ENCODE peak calls at places on chromosomes 6 and 20, in six cellular contexts. F, I, U, L, T and Q are unnamed samples.

GRCh38 chr6:15530411-15530810 is 132.4 kb downstream of the DTNBP1 start:
- DNase-seq in F (no peak), I (no peak), U (no peak), L (no peak), T (no peak), Q (no peak)

GRCh38 chr6:124738496-124738895 is 223.7 kb upstream of the RNF217 start:
- DNase-seq in F (no peak), I (no peak), U (no peak), L (no peak), T (no peak), Q (no peak)

GRCh38 chr20:54284928-54285704 is 77.2 kb downstream of the PFDN4 start:
- DNase-seq in F (no peak), I (no peak), U (peak; percentile 68), L (no peak), T (no peak), Q (no peak)

GRCh38 chr6:46734867-46735719 is at the start of gene PLA2G7:
- DNase-seq in F (no peak), I (peak; percentile 51), U (peak; percentile 6), L (peak; percentile 3), T (no peak), Q (no peak)

GRCh38 chr20:24631173-24631505 is 161.7 kb downstream of the SYNDIG1 start:
- DNase-seq in F (no peak), I (no peak), U (no peak), L (no peak), T (no peak), Q (no peak)

GRCh38 chr6:154298297-154298696 is 58.3 kb downstream of the IPCEF1 start:
- DNase-seq in F (no peak), I (peak; percentile 56), U (no peak), L (no peak), T (no peak), Q (no peak)

GRCh38 chr6:119575721-119576120 is 226.2 kb upstream of the MAN1A1 start:
- DNase-seq in F (no peak), I (peak; percentile 85), U (no peak), L (no peak), T (no peak), Q (no peak)

GRCh38 chr20:50467618-50468373 is 42.4 kb upstream of the PTPN1 start:
- DNase-seq in F (no peak), I (peak; percentile 65), U (peak; percentile 61), L (peak; percentile 42), T (no peak), Q (no peak)

GRCh38 chr6:141443032-141443431 is 689.7 kb upstream of the GJE1 start:
- DNase-seq in F (no peak), I (no peak), U (no peak), L (no peak), T (no peak), Q (no peak)

GRCh38 chr20:52290602-52291001 is 99.0 kb upstream of the ZFP64 start:
- DNase-seq in F (no peak), I (no peak), U (no peak), L (no peak), T (no peak), Q (no peak)

GRCh38 chr20:24382775-24383174 is 86.7 kb upstream of the SYNDIG1 start:
- DNase-seq in F (no peak), I (no peak), U (no peak), L (no peak), T (no peak), Q (no peak)

GRCh38 chr6:85676086-85676729 is 33.5 kb upstream of the SYNCRIP start:
- DNase-seq in F (no peak), I (peak; percentile 40), U (no peak), L (no peak), T (no peak), Q (no peak)

GRCh38 chr6:151796842-151797530 is 10.5 kb upstream of the ESR1 start:
- DNase-seq in F (no peak), I (no peak), U (no peak), L (no peak), T (no peak), Q (no peak)

GRCh38 chr20:51420111-51420510 is 122.4 kb downstream of the NFATC2 start:
- DNase-seq in F (no peak), I (peak; percentile 54), U (no peak), L (no peak), T (no peak), Q (no peak)